ENCODE peak calls at places on chromosomes 16 and 17, in four cellular contexts. R is GM23248, K is brain microvascular endothelial cell, D is transverse colon. Q is an unnamed sample.

GRCh38 chr17:63173903-63174302 is 207.9 kb downstream of the TANC2 start:
- DNase-seq in R (peak), K (no peak), D (no peak), Q (no peak)

GRCh38 chr16:80620656-80621605 is 80.1 kb downstream of the DYNLRB2 start:
- DNase-seq in R (no peak), K (no peak), D (no peak), Q (no peak)

GRCh38 chr17:57889892-57890856 is 40.3 kb upstream of the MRPS23 start:
- DNase-seq in R (peak), K (peak), D (peak), Q (peak)

GRCh38 chr17:76585649-76586593 is at the start of gene ST6GALNAC2:
- DNase-seq in R (peak), K (no peak), D (peak), Q (peak)

GRCh38 chr17:69046130-69046807 is 14.5 kb downstream of the ABCA9 start:
- DNase-seq in R (no peak), K (no peak), D (no peak), Q (no peak)

GRCh38 chr17:1485311-1485747 is 7.2 kb downstream of the MYO1C start:
- DNase-seq in R (peak), K (no peak), D (peak), Q (no peak)

GRCh38 chr17:45895969-45896793 is 1.8 kb downstream of the MAPT start:
- DNase-seq in R (peak), K (no peak), D (no peak), Q (no peak)

GRCh38 chr16:80896778-80897177 is 92.4 kb upstream of the CDYL2 start:
- DNase-seq in R (no peak), K (no peak), D (no peak), Q (peak)

GRCh38 chr16:62363451-62363850 is 327.2 kb upstream of the CDH8 start:
- DNase-seq in R (no peak), K (no peak), D (no peak), Q (no peak)

GRCh38 chr16:58850019-58850626 is 116.0 kb upstream of the GOT2 start:
- DNase-seq in R (no peak), K (no peak), D (no peak), Q (no peak)

GRCh38 chr16:66289051-66289680 is 77.3 kb upstream of the CDH5 start:
- DNase-seq in R (no peak), K (no peak), D (no peak), Q (peak)

GRCh38 chr16:66248096-66248495 is 118.4 kb upstream of the CDH5 start:
- DNase-seq in R (peak), K (peak), D (peak), Q (peak)

GRCh38 chr17:69654981-69655581 is 240.6 kb downstream of the MAP2K6 start:
- DNase-seq in R (peak), K (peak), D (no peak), Q (no peak)

GRCh38 chr17:76134911-76135809 is 5.9 kb downstream of the FOXJ1 start:
- DNase-seq in R (no peak), K (no peak), D (no peak), Q (no peak)

GRCh38 chr17:34156741-34157589 is 98.1 kb upstream of the CCL2 start:
- DNase-seq in R (peak), K (no peak), D (no peak), Q (no peak)

GRCh38 chr17:20908373-20909273 is 134.2 kb downstream of the USP22 start:
- DNase-seq in R (peak), K (peak), D (peak), Q (peak)

GRCh38 chr17:37375685-37376084 is at the start of gene C17orf78:
- DNase-seq in R (no peak), K (no peak), D (no peak), Q (no peak)

GRCh38 chr17:8413321-8413720 is 15.7 kb upstream of the RNF222 start:
- DNase-seq in R (no peak), K (no peak), D (no peak), Q (no peak)

GRCh38 chr17:8410882-8411238 is 13.2 kb upstream of the RNF222 start:
- DNase-seq in R (no peak), K (no peak), D (no peak), Q (no peak)

GRCh38 chr17:8408371-8408770 is 10.7 kb upstream of the RNF222 start:
- DNase-seq in R (no peak), K (no peak), D (peak), Q (no peak)

GRCh38 chr17:8412089-8412488 is 14.5 kb upstream of the RNF222 start:
- DNase-seq in R (no peak), K (no peak), D (no peak), Q (no peak)

GRCh38 chr17:8409966-8410881 is 12.6 kb upstream of the RNF222 start:
- DNase-seq in R (peak), K (peak), D (peak), Q (peak)
- H3K27ac ChIP-seq in R (no peak), K (no peak), D (no peak), Q (no peak)

DNA sequence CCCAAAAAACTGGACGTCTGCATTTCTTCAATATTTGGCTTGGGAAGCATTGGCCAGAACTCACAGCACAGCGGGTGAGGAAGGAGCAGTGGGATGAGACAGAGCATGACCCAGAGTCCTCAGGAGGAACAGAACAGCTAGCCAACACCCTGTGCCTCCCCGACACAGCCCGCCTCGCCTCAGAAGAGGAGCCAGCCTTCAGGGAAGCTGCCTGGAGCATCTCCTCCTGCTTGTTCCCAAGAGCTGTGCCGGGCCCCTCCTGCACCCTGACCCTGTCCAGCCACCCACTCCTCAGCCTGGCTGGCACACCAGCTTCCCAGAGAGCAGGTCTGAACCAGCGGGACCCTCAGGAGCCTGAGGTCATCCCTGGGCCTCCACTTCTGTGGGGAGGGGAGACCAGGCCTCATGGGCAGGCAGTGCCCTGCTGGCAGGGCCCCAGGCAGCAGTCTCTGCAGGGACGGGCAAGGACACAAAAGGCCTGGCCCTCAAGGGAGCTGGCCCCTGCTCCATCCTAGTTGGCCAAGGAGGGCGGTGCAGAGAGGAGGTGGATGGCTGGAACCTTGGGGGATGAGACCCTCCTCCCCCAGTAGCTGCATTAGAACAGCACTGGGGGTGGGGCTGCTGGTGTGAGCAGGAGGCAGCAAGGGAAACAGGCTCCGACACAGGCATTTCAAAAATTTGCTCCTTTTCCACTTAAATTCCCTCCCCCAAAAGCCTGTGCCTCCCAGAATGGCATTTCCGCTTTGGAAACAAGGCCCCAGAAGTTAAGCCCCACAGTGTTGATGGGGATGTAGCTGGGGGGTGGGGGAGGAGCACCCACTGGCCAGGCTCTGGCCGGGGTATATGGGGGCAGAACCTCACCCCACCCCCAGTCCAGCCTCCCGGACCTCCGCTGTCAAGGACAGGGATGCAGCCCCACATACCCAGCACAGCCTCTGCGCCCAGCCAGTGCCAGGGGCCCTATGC is 1.8 kb upstream of the BCAR1 start:
- DNase-seq in R (peak), K (no peak), D (no peak), Q (peak)
- H3K4me3 ChIP-seq in R (peak), K (peak), D (no peak), Q (no peak)

GRCh38 chr17:27294689-27295630 is 1.0 kb downstream of the WSB1 start:
- DNase-seq in R (peak), K (peak), D (peak), Q (peak)

GRCh38 chr17:27295945-27296344 is 2.0 kb downstream of the WSB1 start:
- DNase-seq in R (peak), K (no peak), D (no peak), Q (no peak)

GRCh38 chr17:27303734-27304133 is 9.8 kb downstream of the WSB1 start:
- DNase-seq in R (no peak), K (no peak), D (no peak), Q (no peak)

GRCh38 chr17:27296427-27296979 is 2.6 kb downstream of the WSB1 start:
- DNase-seq in R (peak), K (peak), D (no peak), Q (no peak)

GRCh38 chr17:27299384-27300049 is 5.6 kb downstream of the WSB1 start:
- DNase-seq in R (no peak), K (no peak), D (no peak), Q (no peak)
- H3K27ac ChIP-seq in R (no peak), K (no peak), D (peak), Q (no peak)

GRCh38 chr17:38417210-38417951 is 10.9 kb upstream of the ARHGAP23 start:
- DNase-seq in R (no peak), K (no peak), D (no peak), Q (no peak)

GRCh38 chr17:38416840-38417209 is 11.4 kb upstream of the ARHGAP23 start:
- DNase-seq in R (no peak), K (no peak), D (no peak), Q (no peak)

GRCh38 chr17:38418069-38418692 is 10.1 kb upstream of the ARHGAP23 start:
- DNase-seq in R (no peak), K (no peak), D (no peak), Q (no peak)

GRCh38 chr17:38418693-38419507 is 9.4 kb upstream of the ARHGAP23 start:
- DNase-seq in R (peak), K (no peak), D (no peak), Q (no peak)

GRCh38 chr17:38415250-38416194 is 12.7 kb upstream of the ARHGAP23 start:
- DNase-seq in R (peak), K (peak), D (peak), Q (no peak)
- H3K4me3 ChIP-seq in R (peak), K (peak), D (no peak), Q (no peak)

GRCh38 chr16:2089676-2090480 is 42.1 kb downstream of the TSC2 start:
- DNase-seq in R (no peak), K (no peak), D (no peak), Q (no peak)
- H3K27ac ChIP-seq in R (no peak), K (no peak), D (peak), Q (no peak)

DNA sequence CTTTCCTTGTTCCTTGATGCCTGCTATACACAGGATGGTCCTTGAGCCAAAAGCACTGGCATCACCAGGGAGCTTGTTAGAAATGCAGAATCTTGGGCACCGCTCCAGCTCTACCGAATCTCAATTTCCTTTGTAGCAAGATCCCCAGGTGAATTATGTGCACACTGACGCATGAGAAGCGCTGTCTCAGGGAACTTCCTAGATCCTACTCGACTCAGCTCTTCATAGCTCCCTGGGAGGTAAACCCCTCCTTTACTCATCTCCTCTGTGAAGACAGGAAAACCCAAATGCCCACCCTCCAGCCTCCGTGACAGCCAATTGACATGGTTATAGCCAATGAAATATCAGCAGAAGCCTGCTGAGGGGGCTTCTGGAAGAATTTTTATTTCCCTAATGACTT is 4.1 kb downstream of the USP31 start:
- DNase-seq in R (no peak), K (no peak), D (no peak), Q (no peak)
- H3K4me3 ChIP-seq in R (no peak), K (no peak), D (no peak), Q (no peak)

DNA sequence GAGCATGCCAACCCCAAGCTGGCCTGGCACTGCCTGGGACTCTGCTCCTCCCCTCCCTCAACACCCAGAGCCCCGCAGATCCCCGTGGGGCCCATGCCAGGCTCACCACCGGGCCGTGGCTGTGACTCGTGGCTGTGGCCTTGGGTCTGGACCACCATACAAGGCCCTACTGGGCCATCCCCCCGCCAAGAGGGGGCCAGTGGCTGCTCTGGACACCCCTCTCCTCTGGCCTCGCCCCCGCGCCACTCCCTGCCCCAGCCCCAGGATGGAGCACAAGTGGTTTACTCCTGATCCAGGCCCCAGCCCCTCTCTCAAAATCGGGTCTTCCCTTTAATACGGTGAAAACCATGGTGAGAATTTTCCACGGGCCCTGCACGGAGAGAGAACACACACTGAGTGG is 3.0 kb downstream of the PABPN1L start:
- DNase-seq in R (no peak), K (no peak), D (no peak), Q (no peak)
- H3K27ac ChIP-seq in R (no peak), K (no peak), D (no peak), Q (no peak)

DNA sequence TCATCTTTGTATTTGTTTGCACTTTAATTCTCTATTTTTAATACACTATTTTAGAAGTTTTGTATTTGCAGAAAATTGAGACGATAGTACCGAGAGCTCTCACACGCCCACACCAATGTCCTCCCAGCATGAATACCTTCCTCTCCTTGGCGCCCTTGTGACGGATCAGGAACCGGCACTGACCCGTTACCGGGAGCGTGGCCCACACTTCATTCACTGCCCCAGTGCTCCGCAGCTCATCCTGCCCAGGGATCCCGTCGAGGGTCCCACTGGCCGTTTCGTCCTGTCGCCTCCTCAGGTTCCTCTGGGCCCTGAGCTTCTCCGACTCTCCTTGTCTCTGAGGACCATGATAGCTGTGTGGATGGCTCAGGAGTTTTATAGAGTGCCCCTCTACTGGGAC is 50.6 kb downstream of the KLHDC4 start:
- DNase-seq in R (no peak), K (no peak), D (no peak), Q (no peak)
- H3K4me3 ChIP-seq in R (no peak), K (no peak), D (no peak), Q (no peak)

GRCh38 chr17:179721-180379 is 1.6 kb downstream of the DOC2B start:
- DNase-seq in R (no peak), K (no peak), D (no peak), Q (no peak)

GRCh38 chr17:181213-182163 is at the start of gene DOC2B:
- DNase-seq in R (peak), K (no peak), D (peak), Q (no peak)

GRCh38 chr17:182164-182751 is 808 bp upstream of the DOC2B start:
- DNase-seq in R (no peak), K (no peak), D (no peak), Q (no peak)

GRCh38 chr17:179066-179432 is 2.4 kb downstream of the DOC2B start:
- DNase-seq in R (peak), K (no peak), D (no peak), Q (no peak)

GRCh38 chr17:180380-181212 is 854 bp downstream of the DOC2B start:
- DNase-seq in R (peak), K (no peak), D (no peak), Q (no peak)
- H3K27ac ChIP-seq in R (no peak), K (no peak), D (peak), Q (no peak)

Q was measured in SJSA1.